ENCODE peak calls at places on chromosomes 5 and 9, in five cellular contexts. One of them, this sample, is unnamed.

GRCh38 chr9:129170229-129170628 is 7.8 kb downstream of the IER5L start:
- DNase-seq in psoas muscle: no peak
- DNase-seq in endothelial cell: no peak
- DNase-seq in SW 1271: no peak
- DNase-seq in activated T-helper 9 cell treated with anti-CD3 and anti-CD28 coated beads, Interleukin-2, amount 50 U/mL, for 16 hours: no peak
- DNase-seq in this sample: no peak

GRCh38 chr9:112273826-112274225 is 59.6 kb downstream of the PTBP3 start:
- DNase-seq in SW 1271: no peak
- DNase-seq in activated T-helper 9 cell treated with anti-CD3 and anti-CD28 coated beads, Interleukin-2, amount 50 U/mL, for 16 hours: no peak
- DNase-seq in endothelial cell: no peak
- DNase-seq in psoas muscle: no peak
- DNase-seq in this sample: no peak

GRCh38 chr5:102927007-102927406 is 171.9 kb downstream of the PAM start:
- DNase-seq in endothelial cell: no peak
- DNase-seq in activated T-helper 9 cell treated with anti-CD3 and anti-CD28 coated beads, Interleukin-2, amount 50 U/mL, for 16 hours: no peak
- DNase-seq in psoas muscle: no peak
- DNase-seq in SW 1271: no peak
- DNase-seq in this sample: no peak

GRCh38 chr9:16688814-16689213 is 181.7 kb downstream of the BNC2 start:
- DNase-seq in endothelial cell: no peak
- DNase-seq in SW 1271: no peak
- DNase-seq in psoas muscle: no peak
- DNase-seq in activated T-helper 9 cell treated with anti-CD3 and anti-CD28 coated beads, Interleukin-2, amount 50 U/mL, for 16 hours: no peak
- DNase-seq in this sample: no peak

GRCh38 chr5:68068204-68068603 is 147.4 kb upstream of the PIK3R1 start:
- DNase-seq in activated T-helper 9 cell treated with anti-CD3 and anti-CD28 coated beads, Interleukin-2, amount 50 U/mL, for 16 hours: no peak
- DNase-seq in SW 1271: no peak
- DNase-seq in psoas muscle: no peak
- DNase-seq in endothelial cell: no peak
- DNase-seq in this sample: no peak

GRCh38 chr5:112938286-112938685 is 16.3 kb upstream of the REEP5 start:
- DNase-seq in psoas muscle: no peak
- DNase-seq in endothelial cell: no peak
- DNase-seq in activated T-helper 9 cell treated with anti-CD3 and anti-CD28 coated beads, Interleukin-2, amount 50 U/mL, for 16 hours: no peak
- DNase-seq in SW 1271: no peak
- DNase-seq in this sample: no peak

GRCh38 chr5:143011621-143012020 is 241.4 kb downstream of the ARHGAP26 start:
- DNase-seq in psoas muscle: no peak
- DNase-seq in endothelial cell: no peak
- DNase-seq in activated T-helper 9 cell treated with anti-CD3 and anti-CD28 coated beads, Interleukin-2, amount 50 U/mL, for 16 hours: no peak
- DNase-seq in SW 1271: no peak
- DNase-seq in this sample: no peak

GRCh38 chr9:101485873-101486692 is 47.6 kb upstream of the RNF20 start:
- DNase-seq in endothelial cell: peak; percentile 47
- DNase-seq in activated T-helper 9 cell treated with anti-CD3 and anti-CD28 coated beads, Interleukin-2, amount 50 U/mL, for 16 hours: no peak
- DNase-seq in SW 1271: no peak
- DNase-seq in psoas muscle: peak; percentile 66
- DNase-seq in this sample: peak; percentile 41

GRCh38 chr5:89759824-89760223 is 649.7 kb downstream of the CETN3 start:
- DNase-seq in activated T-helper 9 cell treated with anti-CD3 and anti-CD28 coated beads, Interleukin-2, amount 50 U/mL, for 16 hours: no peak
- DNase-seq in psoas muscle: no peak
- DNase-seq in SW 1271: no peak
- DNase-seq in endothelial cell: no peak
- DNase-seq in this sample: no peak